ENCODE peak calls at places on chromosomes 6 and 20, in six cellular contexts. E, N, K, W, C and G are unnamed samples.

GRCh38 chr6:18432180-18432579 is 45.0 kb downstream of the RNF144B start:
- DNase-seq in E (no peak), N (no peak), K (no peak), W (no peak), C (no peak), G (no peak)

GRCh38 chr6:113464959-113465358 is 392.2 kb upstream of the MARCKS start:
- DNase-seq in E (no peak), N (no peak), K (no peak), W (no peak), C (no peak), G (no peak)

GRCh38 chr6:1917628-1918371 is 308.1 kb downstream of the FOXC1 start:
- DNase-seq in E (no peak), N (no peak), K (no peak), W (peak; percentile 44), C (peak; percentile 53), G (no peak)

GRCh38 chr6:166036321-166037105 is 131.1 kb downstream of the TBXT start:
- DNase-seq in E (no peak), N (no peak), K (no peak), W (no peak), C (no peak), G (no peak)

GRCh38 chr20:20083796-20084195 is 31.5 kb downstream of the CFAP61 start:
- DNase-seq in E (no peak), N (peak; percentile 2), K (peak; percentile 10), W (peak; percentile 52), C (no peak), G (no peak)

GRCh38 chr20:58408603-58409246 is 19.7 kb downstream of the VAPB start:
- DNase-seq in E (no peak), N (no peak), K (no peak), W (peak; percentile 88), C (no peak), G (no peak)

GRCh38 chr20:25282034-25282781 is 34.3 kb downstream of the PYGB start:
- DNase-seq in E (no peak), N (no peak), K (no peak), W (no peak), C (no peak), G (no peak)

GRCh38 chr6:27426045-27426620 is 37.6 kb downstream of the ZNF391 start:
- DNase-seq in E (no peak), N (no peak), K (no peak), W (no peak), C (no peak), G (no peak)

GRCh38 chr6:37484786-37485170 is 14.9 kb downstream of the CCDC167 start:
- DNase-seq in E (no peak), N (no peak), K (no peak), W (no peak), C (no peak), G (no peak)

GRCh38 chr20:23959054-23959453 is 29.5 kb downstream of the GGTLC1 start:
- DNase-seq in E (no peak), N (no peak), K (no peak), W (no peak), C (no peak), G (no peak)

GRCh38 chr6:157305676-157306653 is 17.4 kb downstream of the TMEM242 start:
- DNase-seq in E (no peak), N (no peak), K (no peak), W (no peak), C (no peak), G (no peak)

GRCh38 chr6:107116328-107116892 is 1.1 kb upstream of the BEND3 start:
- DNase-seq in E (no peak), N (no peak), K (peak; percentile 61), W (no peak), C (peak; percentile 87), G (no peak)

GRCh38 chr20:44188752-44189151 is 1.8 kb upstream of the JPH2 start:
- DNase-seq in E (no peak), N (no peak), K (no peak), W (no peak), C (no peak), G (no peak)

DNA sequence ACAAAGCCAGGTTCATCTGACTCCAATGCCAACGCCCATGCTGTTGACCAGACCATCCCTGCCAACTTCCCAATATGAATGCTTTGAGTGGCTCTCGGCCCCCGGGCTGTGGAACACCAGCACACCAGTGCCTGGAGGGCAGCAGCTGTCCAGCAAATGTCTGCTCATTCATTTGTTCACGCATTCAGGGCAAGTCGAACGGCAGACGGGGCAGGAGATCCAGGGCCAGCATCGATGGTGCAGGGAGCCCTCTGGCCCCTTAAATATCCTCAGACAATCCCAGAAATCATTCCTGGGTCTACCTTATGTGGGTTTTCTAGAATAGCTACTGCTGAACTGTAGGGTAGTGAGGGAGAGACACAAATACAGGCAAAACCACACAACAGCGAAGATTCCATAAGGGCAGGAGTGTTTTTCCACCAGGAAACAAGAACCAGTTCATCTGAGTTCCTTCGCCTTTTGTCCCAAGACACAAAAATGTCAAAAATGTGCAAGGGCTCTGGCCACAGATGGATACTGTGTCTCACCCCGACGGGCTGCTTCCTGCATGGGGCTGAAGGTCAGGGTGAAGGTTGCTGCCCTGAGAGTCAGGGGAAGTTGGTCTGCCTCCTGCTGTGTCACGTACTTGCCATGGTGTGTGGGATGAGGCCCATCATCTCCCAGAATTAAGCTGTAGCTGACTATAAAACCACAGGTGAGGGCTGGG is 15.5 kb downstream of the RIPOR3 start:
- DNase-seq in E (no peak), N (no peak), K (peak; percentile 56), W (peak; percentile 93), C (no peak), G (no peak)
- TF ChIP-seq POLR2AphosphoS5 in E (no peak), N (no peak), K (no peak), W (no peak), C (no peak), G (no peak)

DNA sequence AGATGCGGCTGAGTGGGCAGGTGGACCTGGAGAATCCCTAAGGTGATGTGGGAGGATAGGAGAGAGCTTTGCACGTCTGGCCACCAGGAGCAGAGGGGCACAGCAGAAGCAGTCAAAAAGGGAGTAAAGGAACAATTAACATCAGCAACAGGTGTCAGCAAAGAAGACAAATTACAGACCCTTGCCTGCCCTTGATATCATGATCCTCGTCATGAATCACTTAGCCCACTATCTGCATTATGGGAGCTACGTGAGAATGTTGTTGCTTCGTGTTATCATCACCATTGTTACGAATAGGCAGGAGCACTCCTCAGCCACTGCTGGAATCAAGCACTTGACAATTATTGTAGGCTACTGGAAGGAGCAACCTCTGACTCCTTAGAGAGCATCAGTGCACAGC is 25.5 kb upstream of the ARG1 start:
- DNase-seq in E (no peak), N (no peak), K (no peak), W (no peak), C (no peak), G (no peak)
- TF ChIP-seq POLR2A in E (no peak), N (no peak), K (no peak), W (no peak), C (no peak), G (no peak)

GRCh38 chr20:62522748-62523396 is 47.1 kb upstream of the GATA5 start:
- DNase-seq in E (no peak), N (no peak), K (peak; percentile 34), W (no peak), C (no peak), G (no peak)

GRCh38 chr20:62525014-62525413 is 49.2 kb upstream of the GATA5 start:
- DNase-seq in E (no peak), N (no peak), K (no peak), W (no peak), C (no peak), G (no peak)

GRCh38 chr20:62524486-62524885 is 48.7 kb upstream of the GATA5 start:
- DNase-seq in E (no peak), N (no peak), K (peak; percentile 39), W (no peak), C (no peak), G (no peak)

GRCh38 chr20:62519826-62520225 is 44.0 kb upstream of the GATA5 start:
- DNase-seq in E (no peak), N (no peak), K (no peak), W (no peak), C (no peak), G (no peak)

GRCh38 chr20:62523473-62524203 is 47.8 kb upstream of the GATA5 start:
- DNase-seq in E (no peak), N (no peak), K (peak; percentile 94), W (peak; percentile 80), C (no peak), G (no peak)
- TF ChIP-seq TAF1 in E (no peak), N (no peak), K (peak; percentile 60), W (no peak), C (no peak), G (no peak)

DNA sequence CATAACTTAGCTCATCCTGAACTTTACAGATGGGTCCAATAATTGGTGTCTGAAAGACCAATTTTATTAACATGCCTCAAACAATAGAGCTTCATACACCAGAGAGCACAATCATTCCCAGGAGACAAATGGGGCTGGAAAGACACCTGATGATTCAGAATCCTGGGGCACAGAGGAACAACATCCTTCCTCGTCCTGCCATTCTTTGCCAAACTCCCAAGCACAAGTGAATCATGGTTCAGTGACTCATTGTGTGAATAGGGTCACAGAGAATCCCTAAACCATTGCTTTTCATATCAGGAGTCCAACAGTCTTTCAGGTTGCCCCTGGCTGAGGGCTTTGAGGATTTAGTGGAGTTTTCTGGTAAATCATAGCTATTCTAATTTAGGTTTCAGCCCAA is 266.4 kb upstream of the BMP2 start:
- DNase-seq in E (no peak), N (no peak), K (no peak), W (peak; percentile 24), C (no peak), G (no peak)
- TF ChIP-seq POLR2AphosphoS5 in E (no peak), N (no peak), K (no peak), W (no peak), C (no peak), G (no peak)

DNA sequence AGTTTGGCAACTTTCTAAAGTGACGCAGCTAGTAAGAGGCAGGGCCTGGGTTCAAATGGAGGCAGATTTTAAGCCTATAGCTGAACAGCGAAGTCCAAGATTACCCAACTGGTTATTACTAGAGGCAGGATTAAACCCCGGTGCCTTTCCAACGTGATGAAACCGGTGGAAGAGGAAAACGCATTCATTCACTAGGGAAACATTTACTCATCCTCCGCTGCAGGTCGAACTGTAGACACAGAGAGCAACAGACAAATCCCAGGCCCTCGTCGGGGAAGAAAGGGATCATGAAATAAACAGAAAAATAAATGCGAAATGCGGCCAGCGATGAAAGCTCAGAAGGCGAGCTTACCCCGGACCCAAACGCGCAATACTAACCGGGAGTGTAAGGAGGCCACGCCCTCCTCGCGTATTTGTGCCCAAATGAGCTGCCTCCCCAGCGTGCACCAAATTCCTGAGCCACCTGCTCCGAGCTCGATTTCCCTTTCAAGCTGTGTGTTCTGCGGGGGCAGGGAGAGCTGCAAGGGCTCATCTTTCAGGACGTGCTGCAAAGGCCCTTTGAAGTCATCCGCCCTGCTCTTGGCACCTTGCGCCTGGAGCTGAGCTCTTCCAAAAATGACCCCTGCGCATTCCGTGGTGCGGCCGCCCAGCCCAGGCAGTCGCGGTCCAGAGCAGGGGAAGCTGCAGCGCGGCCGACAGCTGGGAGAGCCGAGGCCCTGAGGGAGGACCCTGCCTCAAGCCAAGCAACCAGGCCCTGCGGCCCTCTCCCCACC is 46.9 kb downstream of the PDYN start:
- DNase-seq in E (no peak), N (no peak), K (no peak), W (peak; percentile 70), C (peak; percentile 74), G (no peak)
- TF ChIP-seq POLR2A in E (no peak), N (no peak), K (no peak), W (no peak), C (no peak), G (no peak)

GRCh38 chr6:15946701-15947390 is 182.0 kb upstream of the MYLIP start:
- DNase-seq in E (no peak), N (no peak), K (no peak), W (no peak), C (no peak), G (no peak)
- TF ChIP-seq TAF1 in E (no peak), N (no peak), K (no peak), W (no peak), C (no peak), G (no peak)